ENCODE peak calls at places on chromosomes 12 and 14, in six cellular contexts. R is HepG2, I is A549, N is endothelial cell of umbilical vein, X is K562, D is GM12878. B is an unnamed sample.

GRCh38 chr12:67640863-67641262 is 7.7 kb upstream of the DYRK2 start:
- DNase-seq in R (no peak), I (no peak), N (no peak), X (no peak), D (no peak), B (no peak)

GRCh38 chr12:50221228-50222008 is 54.2 kb upstream of the CERS5 start:
- DNase-seq in R (no peak), I (no peak), N (peak), X (no peak), D (peak), B (peak)

GRCh38 chr12:95516757-95517156 is 34.5 kb downstream of the USP44 start:
- DNase-seq in R (no peak), I (no peak), N (no peak), X (peak), D (no peak), B (no peak)

GRCh38 chr14:64685364-64686130 is 18.7 kb upstream of the PLEKHG3 start:
- DNase-seq in R (no peak), I (no peak), N (no peak), X (no peak), D (no peak), B (peak)

GRCh38 chr12:39772708-39773665 is 153.4 kb upstream of the ABCD2 start:
- DNase-seq in R (no peak), I (no peak), N (no peak), X (no peak), D (no peak), B (no peak)

GRCh38 chr14:65229431-65230286 is 127.3 kb upstream of the MAX start:
- DNase-seq in R (peak), I (no peak), N (peak), X (peak), D (no peak), B (no peak)

GRCh38 chr12:39372929-39373328 is 70.0 kb downstream of the KIF21A start:
- DNase-seq in R (no peak), I (no peak), N (peak), X (no peak), D (peak), B (peak)

GRCh38 chr14:62117010-62117717 is 354.9 kb downstream of the SNAPC1 start:
- DNase-seq in R (peak), I (peak), N (peak), X (no peak), D (no peak), B (no peak)

GRCh38 chr12:45918818-45919217 is 71.6 kb downstream of the SCAF11 start:
- DNase-seq in R (no peak), I (no peak), N (no peak), X (no peak), D (no peak), B (no peak)

GRCh38 chr12:114263031-114263825 is 142.7 kb downstream of the TBX5 start:
- DNase-seq in R (no peak), I (no peak), N (no peak), X (no peak), D (no peak), B (no peak)

GRCh38 chr12:82299617-82300016 is 58.6 kb downstream of the CCDC59 start:
- DNase-seq in R (no peak), I (no peak), N (no peak), X (no peak), D (no peak), B (no peak)

GRCh38 chr12:9149372-9149771 is 33.7 kb upstream of the A2M start:
- DNase-seq in R (no peak), I (no peak), N (no peak), X (no peak), D (no peak), B (no peak)

GRCh38 chr12:38954119-38954746 is 48.8 kb upstream of the CPNE8 start:
- DNase-seq in R (no peak), I (no peak), N (no peak), X (no peak), D (no peak), B (no peak)

GRCh38 chr14:92040431-92041040 is 677 bp upstream of the TRIP11 start:
- DNase-seq in R (peak), I (peak), N (peak), X (peak), D (peak), B (peak)

GRCh38 chr14:22276913-22277816 is 311.9 kb downstream of the DAD1 start:
- DNase-seq in R (peak), I (no peak), N (peak), X (peak), D (no peak), B (peak)

GRCh38 chr12:94445662-94446061 is 14.0 kb downstream of the CEP83 start:
- DNase-seq in R (no peak), I (no peak), N (no peak), X (no peak), D (no peak), B (no peak)

GRCh38 chr12:71431991-71432390 is 7.6 kb upstream of the LGR5 start:
- DNase-seq in R (no peak), I (no peak), N (no peak), X (no peak), D (no peak), B (no peak)

GRCh38 chr14:33836203-33836894 is 114.5 kb downstream of the EGLN3 start:
- DNase-seq in R (no peak), I (no peak), N (no peak), X (peak), D (no peak), B (no peak)

GRCh38 chr12:2498961-2499500 is 295.7 kb upstream of the FKBP4 start:
- DNase-seq in R (no peak), I (no peak), N (no peak), X (no peak), D (no peak), B (no peak)

GRCh38 chr14:105154476-105154871 is 14.1 kb downstream of the JAG2 start:
- DNase-seq in R (no peak), I (no peak), N (no peak), X (no peak), D (no peak), B (no peak)

GRCh38 chr12:105100207-105100985 is 7.1 kb upstream of the WASHC4 start:
- DNase-seq in R (no peak), I (no peak), N (peak), X (no peak), D (no peak), B (peak)

DNA sequence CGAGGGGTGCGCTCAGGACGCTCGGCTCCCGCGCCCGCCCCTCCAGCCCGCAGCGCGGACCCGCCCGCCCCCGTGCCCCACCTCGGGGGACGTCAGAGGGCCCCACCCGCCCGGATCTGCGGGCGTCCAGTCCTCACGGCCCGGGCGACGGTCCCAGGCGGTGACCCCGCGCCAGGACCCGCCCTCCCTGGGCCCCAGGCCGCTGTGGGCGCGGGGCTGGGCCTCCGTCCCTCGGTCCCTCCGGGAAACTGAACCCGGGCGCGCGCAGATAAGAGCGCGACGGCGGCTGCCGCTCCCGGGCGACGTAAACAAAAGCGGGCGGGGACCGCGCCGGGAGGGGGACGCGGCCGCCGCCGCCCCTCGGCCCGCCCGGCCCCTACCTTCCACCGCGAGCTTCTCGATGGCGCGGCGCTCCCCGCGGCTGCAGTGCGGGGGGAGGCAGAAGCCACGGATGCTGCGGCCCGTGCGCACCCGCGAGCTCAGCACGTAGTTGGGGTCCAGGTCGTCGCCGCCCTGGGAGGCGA is 1.1 kb downstream of the CKB start:
- DNase-seq in R (no peak), I (no peak), N (no peak), X (peak), D (no peak), B (peak)
- H3K4me3 ChIP-seq in R (peak), I (peak), N (no peak), X (peak), D (peak), B (no peak)

GRCh38 chr14:55255979-55256378 is 15.2 kb upstream of the FBXO34 start:
- DNase-seq in R (no peak), I (no peak), N (no peak), X (no peak), D (no peak), B (no peak)
- TF ChIP-seq MYC in R (no peak), I (no peak), N (no peak), X (no peak), D (no peak), B (no peak)

DNA sequence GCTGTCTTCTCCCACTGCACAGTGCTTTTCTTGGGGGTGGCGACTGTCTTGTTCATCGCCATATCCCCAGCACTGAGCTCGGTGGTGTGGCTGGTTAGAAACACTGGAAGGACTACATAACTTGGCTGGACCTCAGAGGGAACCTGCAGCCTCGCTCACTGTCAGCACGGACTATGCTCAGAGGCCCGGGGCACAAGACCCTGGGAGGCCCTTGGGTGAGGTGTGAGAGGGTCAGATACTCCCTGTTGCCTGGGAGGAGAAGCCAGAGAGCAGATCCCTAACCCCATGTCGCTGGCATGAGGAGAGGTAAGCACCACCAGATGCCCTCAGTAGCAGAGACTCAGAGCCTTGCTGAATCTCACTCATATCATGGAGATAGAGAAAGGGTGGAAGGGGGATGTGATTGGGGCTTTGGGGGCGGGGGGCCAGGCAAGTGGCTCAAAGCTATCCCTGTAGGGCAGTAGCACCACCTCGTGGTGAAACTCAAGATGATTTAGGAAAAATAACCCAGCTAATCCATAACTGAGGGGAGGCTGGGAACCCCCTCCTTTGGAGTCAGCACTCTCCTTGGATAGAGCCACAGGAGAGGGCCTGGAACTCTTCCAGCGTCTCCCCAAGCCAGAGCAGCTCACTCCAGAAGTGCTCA is 18.7 kb upstream of the HDAC7 start:
- DNase-seq in R (peak), I (peak), N (peak), X (peak), D (no peak), B (peak)
- TF ChIP-seq CTCF in R (peak), I (peak), N (no peak), X (peak), D (peak), B (peak)

DNA sequence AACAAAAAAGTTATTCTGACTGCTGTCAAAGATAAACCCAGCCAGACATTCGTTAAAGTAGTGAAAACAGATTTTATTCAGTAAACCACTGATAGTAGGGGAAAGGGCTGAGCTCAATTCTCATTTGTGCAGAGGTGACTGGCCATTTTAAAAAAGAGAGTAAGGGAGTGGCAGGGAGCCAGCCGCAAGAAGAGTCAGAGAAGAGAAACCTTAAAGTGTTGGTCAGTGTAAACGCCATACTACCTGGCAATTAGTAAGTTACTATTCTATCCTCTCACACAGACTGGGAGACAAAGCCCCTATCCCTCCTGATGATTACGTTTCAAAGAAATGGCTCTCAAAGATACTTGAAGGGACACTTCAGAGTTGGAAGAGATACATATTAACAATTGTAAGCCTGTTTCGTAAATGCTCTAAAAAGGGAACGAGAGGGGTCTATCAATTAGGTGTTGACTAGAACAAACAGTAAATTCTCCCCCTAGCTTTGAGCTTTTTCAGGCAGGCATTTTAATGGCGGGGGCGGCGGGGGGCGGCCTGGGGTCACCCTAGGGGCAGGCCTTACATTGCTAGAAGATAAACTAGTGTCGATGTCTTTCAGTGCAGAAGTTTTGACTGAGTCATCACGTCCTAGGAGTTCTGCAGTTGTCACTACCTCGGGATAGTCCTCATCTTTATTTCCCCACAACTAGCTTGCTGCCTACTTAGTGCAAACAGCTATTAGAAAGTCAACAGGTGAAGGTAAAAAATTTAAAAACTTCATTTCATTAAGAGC is 1.8 kb downstream of the ATP6V1D start:
- DNase-seq in R (no peak), I (no peak), N (no peak), X (peak), D (no peak), B (no peak)
- H3K4me3 ChIP-seq in R (no peak), I (no peak), N (no peak), X (peak), D (peak), B (no peak)

GRCh38 chr14:100376751-100377171 is 53.6 kb downstream of the SLC25A47 start:
- DNase-seq in R (peak), I (peak), N (no peak), X (no peak), D (no peak), B (peak)
- TF ChIP-seq MYC in R (no peak), I (no peak), N (no peak), X (no peak), D (no peak), B (no peak)

DNA sequence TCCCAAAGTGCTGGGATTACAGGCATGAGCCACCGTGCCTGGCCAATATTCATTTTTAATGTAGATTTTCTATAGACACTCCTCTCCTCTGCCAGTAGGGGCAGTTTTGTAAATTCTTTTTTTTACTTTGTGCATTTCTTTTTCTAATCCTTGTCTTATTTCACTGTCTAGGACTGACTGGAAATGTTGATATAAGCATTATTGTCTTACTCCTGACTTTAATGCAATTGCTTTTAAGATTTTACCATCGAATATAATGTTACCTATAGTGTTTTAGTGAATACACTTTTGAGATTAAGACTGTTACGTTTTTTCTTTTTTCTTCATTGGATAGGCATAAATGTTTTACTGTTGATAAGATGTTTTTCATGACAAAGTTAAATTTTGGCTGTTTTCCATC is 35.4 kb upstream of the EMP1 start:
- DNase-seq in R (no peak), I (no peak), N (no peak), X (no peak), D (no peak), B (no peak)
- TF ChIP-seq CTCF in R (no peak), I (no peak), N (peak), X (no peak), D (peak), B (no peak)

GRCh38 chr12:6460751-6461371 is 9.0 kb downstream of the TAPBPL start:
- DNase-seq in R (no peak), I (no peak), N (no peak), X (no peak), D (peak), B (no peak)
- H3K4me3 ChIP-seq in R (no peak), I (no peak), N (no peak), X (no peak), D (peak), B (peak)

GRCh38 chr14:53999061-53999488 is 42.5 kb upstream of the BMP4 start:
- DNase-seq in R (peak), I (no peak), N (no peak), X (no peak), D (no peak), B (no peak)
- TF ChIP-seq MYC in R (no peak), I (no peak), N (no peak), X (no peak), D (no peak), B (no peak)

GRCh38 chr14:55867726-55868125 is 250.5 kb upstream of the PELI2 start:
- DNase-seq in R (no peak), I (no peak), N (peak), X (no peak), D (no peak), B (no peak)

GRCh38 chr14:55869397-55870049 is 248.7 kb upstream of the PELI2 start:
- DNase-seq in R (no peak), I (no peak), N (peak), X (no peak), D (no peak), B (no peak)

GRCh38 chr14:55864890-55865655 is 253.1 kb upstream of the PELI2 start:
- DNase-seq in R (no peak), I (no peak), N (no peak), X (peak), D (no peak), B (peak)
- TF ChIP-seq CTCF in R (peak), I (no peak), N (peak), X (peak), D (peak), B (peak)

GRCh38 chr14:68526420-68527105 is 266.3 kb downstream of the ZFP36L1 start:
- DNase-seq in R (no peak), I (no peak), N (peak), X (no peak), D (no peak), B (peak)
- H3K4me3 ChIP-seq in R (no peak), I (no peak), N (no peak), X (no peak), D (no peak), B (no peak)